ENCODE peak calls at places on chromosome 17, in four cellular contexts. One of them, this sample, is unnamed.

GRCh38 chr17:9615486-9615885 is 29.8 kb upstream of the USP43 start:
- DNase-seq in caudate nucleus: no peak
- DNase-seq in CD8-positive, alpha-beta T cell: no peak
- DNase-seq in T-helper 17 cell: no peak
- DNase-seq in this sample: no peak

GRCh38 chr17:77392376-77393273 is 251.9 kb downstream of the SEC14L1 start:
- DNase-seq in caudate nucleus: no peak
- DNase-seq in CD8-positive, alpha-beta T cell: no peak
- DNase-seq in T-helper 17 cell: no peak
- DNase-seq in this sample: no peak

GRCh38 chr17:31596382-31597323 is 205.2 kb downstream of the RAB11FIP4 start:
- DNase-seq in caudate nucleus: no peak
- DNase-seq in CD8-positive, alpha-beta T cell: no peak
- DNase-seq in T-helper 17 cell: no peak
- DNase-seq in this sample: peak

GRCh38 chr17:17342242-17342945 is 39.2 kb downstream of the NT5M start:
- DNase-seq in caudate nucleus: no peak
- DNase-seq in CD8-positive, alpha-beta T cell: no peak
- DNase-seq in T-helper 17 cell: no peak
- DNase-seq in this sample: no peak

GRCh38 chr17:33292981-33293867 is at the start of gene ASIC2:
- DNase-seq in caudate nucleus: no peak
- DNase-seq in CD8-positive, alpha-beta T cell: no peak
- DNase-seq in T-helper 17 cell: no peak
- DNase-seq in this sample: no peak

GRCh38 chr17:45308016-45308365 is 8.8 kb downstream of the MAP3K14 start:
- DNase-seq in caudate nucleus: no peak
- DNase-seq in CD8-positive, alpha-beta T cell: no peak
- DNase-seq in T-helper 17 cell: no peak
- DNase-seq in this sample: no peak

GRCh38 chr17:2253768-2254406 is 49.7 kb downstream of the SMG6 start:
- DNase-seq in caudate nucleus: no peak
- DNase-seq in CD8-positive, alpha-beta T cell: no peak
- DNase-seq in T-helper 17 cell: no peak
- DNase-seq in this sample: no peak

GRCh38 chr17:65594585-65594940 is 33.1 kb upstream of the AXIN2 start:
- DNase-seq in caudate nucleus: no peak
- DNase-seq in CD8-positive, alpha-beta T cell: no peak
- DNase-seq in T-helper 17 cell: no peak
- DNase-seq in this sample: no peak

GRCh38 chr17:77504652-77505459 is 364.1 kb downstream of the SEC14L1 start:
- DNase-seq in caudate nucleus: no peak
- DNase-seq in CD8-positive, alpha-beta T cell: peak
- DNase-seq in T-helper 17 cell: no peak
- DNase-seq in this sample: no peak

GRCh38 chr17:40862985-40863733 is 3.9 kb downstream of the KRT12 start:
- DNase-seq in caudate nucleus: no peak
- DNase-seq in CD8-positive, alpha-beta T cell: no peak
- DNase-seq in T-helper 17 cell: no peak
- DNase-seq in this sample: no peak

GRCh38 chr17:49581645-49581992 is 5.9 kb downstream of the NXPH3 start:
- DNase-seq in caudate nucleus: no peak
- DNase-seq in CD8-positive, alpha-beta T cell: no peak
- DNase-seq in T-helper 17 cell: no peak
- DNase-seq in this sample: no peak

GRCh38 chr17:8339540-8339939 is at the start of gene ODF4:
- DNase-seq in caudate nucleus: no peak
- DNase-seq in CD8-positive, alpha-beta T cell: no peak
- DNase-seq in T-helper 17 cell: no peak
- DNase-seq in this sample: no peak

GRCh38 chr17:41793749-41794602 is 7.5 kb upstream of the JUP start:
- DNase-seq in caudate nucleus: no peak
- DNase-seq in CD8-positive, alpha-beta T cell: no peak
- DNase-seq in T-helper 17 cell: no peak
- DNase-seq in this sample: no peak

GRCh38 chr17:80751460-80752368 is 207.1 kb downstream of the RPTOR start:
- DNase-seq in caudate nucleus: peak
- DNase-seq in CD8-positive, alpha-beta T cell: peak
- DNase-seq in T-helper 17 cell: no peak
- DNase-seq in this sample: no peak

GRCh38 chr17:82228278-82228841 is 482 bp upstream of the SLC16A3 start:
- DNase-seq in caudate nucleus: no peak
- DNase-seq in CD8-positive, alpha-beta T cell: peak
- DNase-seq in T-helper 17 cell: peak
- DNase-seq in this sample: peak

GRCh38 chr17:34852141-34852540 is 109.1 kb downstream of the CCT6B start:
- DNase-seq in caudate nucleus: no peak
- DNase-seq in CD8-positive, alpha-beta T cell: no peak
- DNase-seq in T-helper 17 cell: no peak
- DNase-seq in this sample: no peak

GRCh38 chr17:77011173-77012011 is 129.4 kb upstream of the SEC14L1 start:
- DNase-seq in caudate nucleus: no peak
- DNase-seq in CD8-positive, alpha-beta T cell: peak
- DNase-seq in T-helper 17 cell: no peak
- DNase-seq in this sample: peak

GRCh38 chr17:31388351-31388750 is 3.1 kb upstream of the RAB11FIP4 start:
- DNase-seq in caudate nucleus: no peak
- DNase-seq in CD8-positive, alpha-beta T cell: no peak
- DNase-seq in T-helper 17 cell: no peak
- DNase-seq in this sample: no peak

GRCh38 chr17:78231991-78232759 is 744 bp downstream of the TMEM235 start:
- DNase-seq in caudate nucleus: no peak
- DNase-seq in CD8-positive, alpha-beta T cell: no peak
- DNase-seq in T-helper 17 cell: no peak
- DNase-seq in this sample: peak

GRCh38 chr17:60604686-60605334 is 4.8 kb downstream of the PPM1D start:
- DNase-seq in caudate nucleus: no peak
- DNase-seq in CD8-positive, alpha-beta T cell: no peak
- DNase-seq in T-helper 17 cell: no peak
- DNase-seq in this sample: no peak

GRCh38 chr17:81553018-81553615 is 964 bp upstream of the FAAP100 start:
- DNase-seq in caudate nucleus: peak
- DNase-seq in CD8-positive, alpha-beta T cell: peak
- DNase-seq in T-helper 17 cell: peak
- DNase-seq in this sample: peak

GRCh38 chr17:3935140-3935542 is 18.9 kb upstream of the P2RX1 start:
- DNase-seq in caudate nucleus: no peak
- DNase-seq in CD8-positive, alpha-beta T cell: peak
- DNase-seq in T-helper 17 cell: no peak
- DNase-seq in this sample: peak

GRCh38 chr17:81553616-81554181 is 1.5 kb upstream of the FAAP100 start:
- DNase-seq in caudate nucleus: no peak
- DNase-seq in CD8-positive, alpha-beta T cell: no peak
- DNase-seq in T-helper 17 cell: no peak
- DNase-seq in this sample: no peak

GRCh38 chr17:78108726-78109488 is 19.6 kb downstream of the TMC6 start:
- DNase-seq in caudate nucleus: no peak
- DNase-seq in CD8-positive, alpha-beta T cell: no peak
- DNase-seq in T-helper 17 cell: no peak
- DNase-seq in this sample: no peak

GRCh38 chr17:61410555-61411089 is 11.0 kb downstream of the TBX2 start:
- DNase-seq in caudate nucleus: peak
- DNase-seq in CD8-positive, alpha-beta T cell: peak
- DNase-seq in T-helper 17 cell: peak
- DNase-seq in this sample: peak

GRCh38 chr17:78112508-78113471 is 15.8 kb downstream of the TMC6 start:
- DNase-seq in caudate nucleus: peak
- DNase-seq in CD8-positive, alpha-beta T cell: peak
- DNase-seq in T-helper 17 cell: peak
- DNase-seq in this sample: peak

GRCh38 chr17:49298371-49298976 is 63.6 kb downstream of the ZNF652 start:
- DNase-seq in caudate nucleus: no peak
- DNase-seq in CD8-positive, alpha-beta T cell: no peak
- DNase-seq in T-helper 17 cell: no peak
- DNase-seq in this sample: no peak

GRCh38 chr17:7173687-7174602 is 5.2 kb downstream of the ASGR1 start:
- DNase-seq in caudate nucleus: no peak
- DNase-seq in CD8-positive, alpha-beta T cell: peak
- DNase-seq in T-helper 17 cell: peak
- DNase-seq in this sample: peak

This sample was measured in B cell.